ENCODE peak calls at places on chromosomes 6 and 20, in seven cellular contexts. Q, H, Z, I, M, E and B are unnamed samples.
A peak's percentile ranks its signal among the peaks of the same experiment; 100 is the strongest.

GRCh38 chr6:11584264-11584663 is 46.7 kb downstream of the TMEM170B start:
- DNase-seq in Q (no peak), H (no peak), Z (no peak), I (no peak), M (no peak), E (no peak), B (no peak)

GRCh38 chr6:52712136-52712535 is 41.2 kb downstream of the TMEM14A start:
- DNase-seq in Q (no peak), H (no peak), Z (no peak), I (no peak), M (no peak), E (no peak), B (no peak)

GRCh38 chr6:31615748-31616147 is 714 bp downstream of the AIF1 start:
- DNase-seq in Q (peak; percentile 84), H (peak; percentile 36), Z (no peak), I (no peak), M (no peak), E (peak; percentile 14), B (no peak)

GRCh38 chr6:84150680-84151079 is 76.8 kb downstream of the CEP162 start:
- DNase-seq in Q (no peak), H (no peak), Z (no peak), I (no peak), M (no peak), E (no peak), B (no peak)

GRCh38 chr6:105645958-105646357 is 243.1 kb upstream of the PREP start:
- DNase-seq in Q (no peak), H (no peak), Z (no peak), I (no peak), M (no peak), E (no peak), B (no peak)

GRCh38 chr6:37303891-37304503 is 46.1 kb upstream of the TMEM217 start:
- DNase-seq in Q (no peak), H (no peak), Z (peak; percentile 13), I (no peak), M (no peak), E (no peak), B (no peak)

GRCh38 chr20:35085477-35086225 is 7.0 kb downstream of the TRPC4AP start:
- DNase-seq in Q (no peak), H (peak; percentile 30), Z (no peak), I (no peak), M (no peak), E (no peak), B (no peak)

GRCh38 chr20:45545754-45546453 is 1.3 kb downstream of the EPPIN start:
- DNase-seq in Q (no peak), H (no peak), Z (no peak), I (no peak), M (no peak), E (no peak), B (no peak)

GRCh38 chr20:59291740-59292139 is 8.7 kb upstream of the EDN3 start:
- DNase-seq in Q (no peak), H (no peak), Z (no peak), I (no peak), M (no peak), E (no peak), B (no peak)

GRCh38 chr20:38230957-38231785 is 29.4 kb downstream of the KIAA1755 start:
- DNase-seq in Q (no peak), H (no peak), Z (no peak), I (no peak), M (no peak), E (no peak), B (no peak)

GRCh38 chr20:35012227-35013069 is 56.8 kb downstream of the MYH7B start:
- DNase-seq in Q (no peak), H (no peak), Z (no peak), I (no peak), M (no peak), E (no peak), B (no peak)

GRCh38 chr6:48101277-48101676 is 9.7 kb downstream of the PTCHD4 start:
- DNase-seq in Q (no peak), H (no peak), Z (no peak), I (no peak), M (no peak), E (no peak), B (no peak)

GRCh38 chr20:63246490-63247284 is 7.6 kb downstream of the NKAIN4 start:
- DNase-seq in Q (no peak), H (no peak), Z (no peak), I (no peak), M (no peak), E (no peak), B (no peak)

GRCh38 chr6:1312193-1312443 is 220 bp downstream of the FOXQ1 start:
- DNase-seq in Q (no peak), H (no peak), Z (peak; percentile 72), I (no peak), M (no peak), E (no peak), B (no peak)

GRCh38 chr6:42243046-42243445 is 25.4 kb upstream of the MRPS10 start:
- DNase-seq in Q (no peak), H (no peak), Z (no peak), I (no peak), M (no peak), E (no peak), B (no peak)

GRCh38 chr6:143513410-143513809 is 1.9 kb upstream of the FUCA2 start:
- DNase-seq in Q (no peak), H (no peak), Z (no peak), I (no peak), M (no peak), E (peak; percentile 20), B (no peak)

GRCh38 chr6:85674604-85675003 is 31.9 kb upstream of the SYNCRIP start:
- DNase-seq in Q (no peak), H (no peak), Z (no peak), I (no peak), M (no peak), E (no peak), B (no peak)

GRCh38 chr6:151408858-151409257 is 17.5 kb upstream of the ZBTB2 start:
- DNase-seq in Q (no peak), H (no peak), Z (no peak), I (no peak), M (no peak), E (no peak), B (no peak)

GRCh38 chr6:151413372-151414145 is 22.2 kb upstream of the ZBTB2 start:
- DNase-seq in Q (no peak), H (peak; percentile 81), Z (no peak), I (no peak), M (peak; percentile 64), E (peak; percentile 42), B (no peak)

GRCh38 chr6:151412905-151413304 is 21.5 kb upstream of the ZBTB2 start:
- DNase-seq in Q (no peak), H (no peak), Z (no peak), I (no peak), M (no peak), E (no peak), B (no peak)

GRCh38 chr6:151409679-151410078 is 18.3 kb upstream of the ZBTB2 start:
- DNase-seq in Q (no peak), H (no peak), Z (no peak), I (no peak), M (no peak), E (no peak), B (no peak)

DNA sequence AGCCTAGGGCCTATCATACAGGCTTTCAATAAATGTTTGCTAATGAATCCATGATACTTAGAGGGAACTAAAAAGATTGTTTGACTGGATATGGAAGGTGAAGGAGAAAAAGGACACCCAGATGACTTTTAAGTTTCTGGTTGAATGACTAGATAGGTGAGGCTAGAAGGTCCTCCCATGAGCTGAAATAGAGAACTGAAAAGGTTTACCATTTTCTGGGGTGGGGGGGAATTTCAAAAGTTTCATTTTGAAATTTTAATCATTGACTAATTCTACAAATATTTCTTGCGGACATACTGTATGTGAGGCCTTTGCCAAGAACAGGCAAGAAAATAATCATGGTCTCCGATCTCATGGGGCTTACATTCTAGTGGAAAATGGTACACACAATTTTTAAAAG is 17.9 kb upstream of the ZBTB2 start:
- DNase-seq in Q (no peak), H (no peak), Z (no peak), I (no peak), M (no peak), E (no peak), B (no peak)
- H3K27me3 ChIP-seq in Q (no peaks in the 10 kb centered on the region), H (no peaks in the 10 kb centered on the region), Z (no peaks in the 10 kb centered on the region), I (no peaks in the 10 kb centered on the region), M (no peaks in the 10 kb centered on the region), E (no peaks in the 10 kb centered on the region), B (no peaks in the 10 kb centered on the region)

GRCh38 chr6:50721978-50722377 is 8.7 kb downstream of the TFAP2D start:
- DNase-seq in Q (no peak), H (no peak), Z (no peak), I (no peak), M (no peak), E (no peak), B (no peak)

GRCh38 chr6:50718566-50718965 is 5.2 kb downstream of the TFAP2D start:
- DNase-seq in Q (no peak), H (no peak), Z (no peak), I (no peak), M (no peak), E (no peak), B (no peak)

GRCh38 chr6:50722829-50723562 is 9.7 kb downstream of the TFAP2D start:
- DNase-seq in Q (peak; percentile 22), H (no peak), Z (no peak), I (no peak), M (no peak), E (no peak), B (no peak)

GRCh38 chr6:50718058-50718457 is 4.7 kb downstream of the TFAP2D start:
- DNase-seq in Q (no peak), H (no peak), Z (no peak), I (no peak), M (no peak), E (no peak), B (no peak)

GRCh38 chr6:50720623-50721022 is 7.3 kb downstream of the TFAP2D start:
- DNase-seq in Q (no peak), H (no peak), Z (no peak), I (no peak), M (no peak), E (no peak), B (no peak)
- H3K27me3 ChIP-seq in Q (peaks cover 91% of the 10 kb centered on the region), H (no peaks in the 10 kb centered on the region), Z (peaks cover 37% of the 10 kb centered on the region), I (peaks cover 31% of the 10 kb centered on the region), M (peaks cover 55% of the 10 kb centered on the region), E (no peaks in the 10 kb centered on the region), B (peaks cover 75% of the 10 kb centered on the region)

GRCh38 chr6:169255643-169256042 is 2.0 kb upstream of the THBS2 start:
- DNase-seq in Q (no peak), H (no peak), Z (no peak), I (no peak), M (no peak), E (no peak), B (no peak)
- H3K27me3 ChIP-seq in Q (peaks cover 57% of the 10 kb centered on the region), H (peaks cover 2% of the 10 kb centered on the region), Z (peaks cover 3% of the 10 kb centered on the region), I (peaks cover 5% of the 10 kb centered on the region), M (peaks cover 46% of the 10 kb centered on the region), E (peaks cover 13% of the 10 kb centered on the region), B (no peaks in the 10 kb centered on the region)

DNA sequence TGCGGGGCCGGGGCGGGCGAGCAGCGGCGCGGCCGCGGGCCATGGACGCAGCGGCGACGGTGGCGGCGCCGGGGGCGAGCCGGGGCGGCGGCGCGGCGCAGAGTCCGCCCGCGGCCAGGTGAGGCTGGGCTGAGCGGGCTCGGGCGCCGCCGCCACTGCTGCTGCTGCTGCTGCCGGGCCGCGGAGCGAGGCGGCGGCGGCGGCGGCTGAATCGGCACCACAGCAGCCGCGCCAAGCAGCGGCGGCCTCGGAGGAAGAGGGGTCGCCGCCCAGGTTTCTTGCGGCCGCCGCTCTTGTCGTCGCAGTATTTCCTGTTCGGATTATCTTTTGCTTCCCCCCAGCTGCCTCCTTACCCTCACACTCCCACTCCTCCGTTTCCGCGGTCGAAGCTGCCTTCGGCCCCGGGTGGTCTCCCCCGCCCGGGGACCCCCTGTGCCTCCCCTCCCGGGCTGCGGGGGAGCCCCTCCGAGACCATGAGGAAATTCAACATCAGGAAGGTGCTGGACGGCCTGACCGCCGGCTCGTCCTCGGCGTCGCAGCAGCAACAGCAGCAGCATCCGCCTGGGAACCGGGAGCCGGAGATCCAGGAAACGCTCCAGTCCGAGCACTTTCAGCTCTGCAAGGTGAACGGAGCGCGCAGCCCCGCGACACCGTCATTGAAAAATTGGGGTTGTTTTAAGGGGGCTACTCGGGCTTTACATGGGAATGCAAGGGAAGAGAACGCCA is at the start of gene STXBP5:
- DNase-seq in Q (peak; percentile 89), H (peak; percentile 44), Z (peak; percentile 56), I (peak; percentile 63), M (peak; percentile 22), E (peak; percentile 23), B (peak; percentile 25)
- H3K27me3 ChIP-seq in Q (no peaks in the 10 kb centered on the region), H (no peaks in the 10 kb centered on the region), Z (no peaks in the 10 kb centered on the region), I (no peaks in the 10 kb centered on the region), M (no peaks in the 10 kb centered on the region), E (no peaks in the 10 kb centered on the region), B (no peaks in the 10 kb centered on the region)